ENCODE peak calls at places on chromosomes 2 and 18, in six cellular contexts. Y, M, P, J, G and X are unnamed samples.

GRCh38 chr2:218648473-218649100 is 10.8 kb downstream of the ZNF142 start:
- DNase-seq in Y (no peak), G (no peak), M (no peak), P (peak), J (no peak), X (no peak)

GRCh38 chr2:35522434-35522833 is 833.1 kb upstream of the CRIM1 start:
- DNase-seq in G (no peak), Y (no peak), M (no peak), J (no peak), P (no peak), X (no peak)

GRCh38 chr2:74387346-74387745 is 7.2 kb upstream of the DCTN1 start:
- DNase-seq in J (no peak), Y (no peak), M (no peak), P (no peak), G (no peak), X (no peak)

GRCh38 chr18:33231474-33232317 is 208.8 kb downstream of the CCDC178 start:
- DNase-seq in G (peak), J (peak), M (no peak), Y (peak), P (peak), X (peak)

GRCh38 chr2:48849770-48850169 is 94.2 kb upstream of the LHCGR start:
- DNase-seq in J (no peak), P (no peak), M (no peak), Y (no peak), G (no peak), X (no peak)

GRCh38 chr2:215612770-215613169 is 176.9 kb upstream of the FN1 start:
- DNase-seq in Y (no peak), M (no peak), P (no peak), G (no peak), J (no peak), X (no peak)

GRCh38 chr2:76965772-76966171 is 556.4 kb downstream of the LRRTM4 start:
- DNase-seq in J (no peak), Y (no peak), G (no peak), M (no peak), P (no peak), X (no peak)

GRCh38 chr2:241393524-241394196 is 37.6 kb downstream of the FARP2 start:
- DNase-seq in P (no peak), J (no peak), G (no peak), M (no peak), Y (no peak), X (no peak)

GRCh38 chr2:212024040-212024439 is 514.6 kb downstream of the ERBB4 start:
- DNase-seq in M (no peak), Y (no peak), G (no peak), J (no peak), P (no peak), X (no peak)

GRCh38 chr2:160561551-160562280 is 68.1 kb upstream of the RBMS1 start:
- DNase-seq in M (no peak), J (no peak), Y (no peak), G (no peak), P (no peak), X (no peak)

GRCh38 chr2:54836477-54836876 is 113.0 kb downstream of the EML6 start:
- DNase-seq in M (no peak), J (no peak), P (no peak), G (no peak), Y (no peak), X (no peak)

GRCh38 chr2:204325468-204325867 is 219.8 kb upstream of the PARD3B start:
- DNase-seq in J (no peak), M (no peak), Y (peak), G (peak), P (peak), X (no peak)

GRCh38 chr2:230908094-230908594 is 16.9 kb downstream of the GPR55 start:
- DNase-seq in M (no peak), P (no peak), G (no peak), J (no peak), Y (peak), X (peak)

GRCh38 chr2:236014408-236015131 is 153.6 kb downstream of the GBX2 start:
- DNase-seq in Y (no peak), G (no peak), M (no peak), P (no peak), J (no peak), X (no peak)

GRCh38 chr2:101796825-101797600 is 99.5 kb downstream of the MAP4K4 start:
- DNase-seq in J (no peak), M (no peak), G (no peak), Y (no peak), P (no peak), X (no peak)

GRCh38 chr18:68220458-68220857 is 494.4 kb downstream of the TMX3 start:
- DNase-seq in Y (no peak), M (no peak), J (no peak), G (no peak), P (no peak), X (no peak)

GRCh38 chr2:159738509-159739390 is 26.4 kb downstream of the MARCHF7 start:
- DNase-seq in P (no peak), G (no peak), J (no peak), Y (no peak), M (no peak), X (no peak)

GRCh38 chr18:75544496-75544895 is 117.0 kb upstream of the SMIM21 start:
- DNase-seq in J (no peak), G (no peak), P (no peak), M (peak), Y (no peak), X (no peak)

GRCh38 chr2:19898592-19899329 is 3.0 kb downstream of the TTC32 start:
- DNase-seq in P (no peak), J (no peak), Y (no peak), M (no peak), G (no peak), X (no peak)

GRCh38 chr18:35927431-35927830 is 45.0 kb upstream of the RMP24 start:
- DNase-seq in M (no peak), J (no peak), P (no peak), Y (no peak), G (no peak), X (no peak)

GRCh38 chr2:6777626-6778025 is 88.1 kb downstream of the CMPK2 start:
- DNase-seq in Y (no peak), J (no peak), P (no peak), G (no peak), M (no peak), X (no peak)

GRCh38 chr2:196205891-196206408 is 34.6 kb upstream of the STK17B start:
- DNase-seq in J (no peak), P (no peak), G (no peak), M (no peak), Y (no peak), X (no peak)

GRCh38 chr2:236577481-236578410 is 8.1 kb downstream of the ACKR3 start:
- DNase-seq in P (no peak), M (no peak), G (peak), J (no peak), Y (peak), X (no peak)

GRCh38 chr2:201798252-201798918 is 8.0 kb upstream of the CDK15 start:
- DNase-seq in J (no peak), G (no peak), M (no peak), Y (no peak), P (no peak), X (no peak)

GRCh38 chr18:63297678-63298392 is 21.7 kb downstream of the BCL2 start:
- DNase-seq in J (no peak), M (no peak), Y (no peak), P (no peak), G (no peak), X (no peak)

GRCh38 chr18:23982154-23983071 is 32.1 kb upstream of the TTC39C start:
- DNase-seq in P (no peak), Y (peak), J (peak), M (peak), G (peak), X (peak)

GRCh38 chr2:124339709-124340108 is 314.6 kb downstream of the CNTNAP5 start:
- DNase-seq in G (no peak), J (no peak), M (no peak), Y (no peak), P (no peak), X (no peak)

GRCh38 chr2:25290811-25291510 is 50.8 kb downstream of the DNMT3A start:
- DNase-seq in P (no peak), Y (peak), J (no peak), M (no peak), G (no peak), X (no peak)

GRCh38 chr2:56167616-56168015 is 16.2 kb upstream of the CCDC85A start:
- DNase-seq in M (no peak), Y (no peak), G (no peak), P (no peak), J (no peak), X (no peak)

GRCh38 chr18:64271264-64271663 is 122.4 kb upstream of the LINC00305 start:
- DNase-seq in J (no peak), Y (no peak), M (no peak), G (peak), P (no peak), X (no peak)

GRCh38 chr2:110961024-110961423 is 159.7 kb upstream of the BCL2L11 start:
- DNase-seq in P (no peak), J (no peak), M (peak), G (no peak), Y (no peak), X (no peak)

GRCh38 chr2:110959233-110959632 is 161.5 kb upstream of the BCL2L11 start:
- DNase-seq in J (no peak), G (no peak), P (no peak), M (peak), Y (no peak), X (no peak)

GRCh38 chr2:110958720-110959119 is 162.0 kb upstream of the BCL2L11 start:
- DNase-seq in J (no peak), Y (no peak), M (peak), P (no peak), G (no peak), X (no peak)

GRCh38 chr2:110957267-110957666 is 163.4 kb upstream of the BCL2L11 start:
- DNase-seq in Y (no peak), M (peak), J (no peak), P (no peak), G (no peak), X (no peak)

DNA sequence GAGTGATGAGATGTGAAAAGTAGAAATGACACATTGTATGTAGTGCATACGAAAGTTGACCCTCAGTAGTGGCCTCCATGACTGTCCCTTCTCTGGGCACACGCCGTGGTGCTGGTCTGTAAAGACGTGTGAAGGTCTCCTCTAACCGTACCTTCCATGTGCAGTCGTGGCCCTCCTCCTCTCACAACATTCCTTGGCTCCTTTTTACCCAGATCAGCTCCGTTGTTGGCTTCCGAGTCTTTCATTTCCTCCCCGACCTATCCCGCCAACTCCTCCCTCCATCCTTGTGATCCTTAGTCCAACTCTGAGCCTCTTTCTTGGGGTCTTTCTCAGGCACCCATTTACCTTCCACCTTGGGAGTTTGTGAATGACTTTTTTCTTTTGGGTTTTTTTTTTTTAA is 160.4 kb upstream of the BCL2L11 start:
- DNase-seq in Y (no peak), J (no peak), P (no peak), M (peak), G (no peak), X (no peak)
- TF ChIP-seq CTCF in Y (no peak), J (no peak), P (no peak), M (no peak), G (no peak), X (no peak)

GRCh38 chr2:15527074-15527739 is 33.9 kb downstream of the NBAS start:
- DNase-seq in J (no peak), Y (no peak), M (no peak), P (no peak), G (no peak), X (no peak)
- TF ChIP-seq CTCF in J (no peak), Y (no peak), M (no peak), P (no peak), G (no peak), X (no peak)

GRCh38 chr2:26785431-26786206 is at the start of gene CENPA:
- DNase-seq in P (peak), G (peak), Y (peak), J (peak), M (peak), X (peak)
- TF ChIP-seq CTCF in P (no peak), G (peak), Y (peak), J (peak), M (peak), X (peak)

GRCh38 chr2:133194068-133194655 is 374.1 kb downstream of the NCKAP5 start:
- DNase-seq in Y (no peak), M (no peak), J (no peak), P (no peak), G (no peak), X (no peak)

GRCh38 chr2:133194777-133195335 is 373.4 kb downstream of the NCKAP5 start:
- DNase-seq in J (no peak), G (no peak), P (no peak), M (no peak), Y (no peak), X (no peak)

GRCh38 chr2:133197156-133197555 is 371.1 kb downstream of the NCKAP5 start:
- DNase-seq in G (no peak), J (no peak), M (no peak), P (no peak), Y (no peak), X (no peak)

GRCh38 chr2:133193544-133193943 is 374.7 kb downstream of the NCKAP5 start:
- DNase-seq in G (no peak), J (no peak), Y (no peak), P (no peak), M (no peak), X (no peak)

DNA sequence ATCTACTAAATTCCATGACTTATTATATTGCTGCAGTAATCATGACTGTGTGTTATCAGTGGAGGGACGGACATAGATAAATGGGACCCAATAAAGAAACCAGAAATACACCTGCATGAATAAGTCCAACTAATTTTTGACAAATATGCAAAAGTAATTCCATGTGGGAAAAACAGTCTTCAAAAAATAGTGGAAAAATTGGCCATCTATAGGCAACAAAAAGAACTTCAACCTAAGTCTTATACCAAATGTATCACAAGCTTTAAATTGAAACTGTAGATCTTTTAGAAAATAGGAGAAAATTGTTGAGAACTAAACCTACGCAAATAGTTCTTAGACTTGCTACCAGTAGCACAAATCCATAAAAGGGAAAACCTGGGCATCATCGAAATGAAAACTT is 376.2 kb downstream of the NCKAP5 start:
- DNase-seq in P (no peak), Y (no peak), G (no peak), J (no peak), M (no peak), X (no peak)
- TF ChIP-seq CTCF in P (no peak), Y (no peak), G (no peak), J (no peak), M (no peak), X (no peak)

GRCh38 chr2:238551091-238551490 is 124.4 kb downstream of the ASB1 start:
- DNase-seq in G (no peak), P (no peak), J (no peak), Y (no peak), M (no peak), X (no peak)

GRCh38 chr2:238548902-238549462 is 122.3 kb downstream of the ASB1 start:
- DNase-seq in G (no peak), P (no peak), M (no peak), Y (no peak), J (no peak), X (no peak)

GRCh38 chr2:238553159-238553558 is 126.4 kb downstream of the ASB1 start:
- DNase-seq in M (no peak), P (no peak), Y (no peak), G (no peak), J (no peak), X (no peak)

GRCh38 chr2:238552226-238552625 is 125.5 kb downstream of the ASB1 start:
- DNase-seq in G (no peak), M (no peak), P (no peak), Y (no peak), J (no peak), X (no peak)

DNA sequence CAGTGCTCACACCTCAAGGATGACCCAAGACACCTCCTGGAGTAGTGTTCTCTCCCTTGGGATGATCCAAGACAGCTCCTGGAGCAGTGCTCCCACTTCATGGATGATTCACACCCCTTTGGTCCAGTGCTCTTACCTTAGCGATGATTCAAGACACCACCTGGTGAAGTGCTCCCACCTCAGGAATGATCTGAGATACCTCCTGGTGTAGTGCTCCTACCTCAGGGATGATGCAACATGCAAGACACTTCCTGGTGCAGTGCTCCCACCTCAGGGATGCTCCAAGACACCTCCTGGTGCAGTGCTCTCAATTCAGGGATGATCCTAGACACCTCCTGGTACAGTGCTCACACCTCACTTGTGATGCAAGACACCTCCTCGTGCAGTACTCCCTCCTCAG is 123.1 kb downstream of the ASB1 start:
- DNase-seq in J (no peak), P (no peak), G (no peak), Y (no peak), M (no peak), X (no peak)
- TF ChIP-seq CTCF in J (no peak), P (no peak), G (no peak), Y (no peak), M (no peak), X (no peak)

GRCh38 chr2:167869200-167869599 is 378.2 kb downstream of the STK39 start:
- DNase-seq in M (no peak), Y (no peak), G (no peak), P (no peak), J (no peak), X (no peak)
- TF ChIP-seq CTCF in M (no peak), Y (no peak), G (no peak), P (no peak), J (no peak), X (no peak)

GRCh38 chr2:118906186-118906585 is 35.8 kb upstream of the MARCO start:
- DNase-seq in Y (no peak), P (no peak), J (no peak), G (no peak), M (peak), X (peak)

GRCh38 chr2:118903489-118904215 is 38.3 kb upstream of the MARCO start:
- DNase-seq in Y (no peak), G (no peak), P (no peak), M (peak), J (no peak), X (peak)

GRCh38 chr2:118903029-118903351 is 39.0 kb upstream of the MARCO start:
- DNase-seq in G (no peak), P (no peak), J (no peak), M (peak), Y (no peak), X (peak)

GRCh38 chr2:118905206-118905605 is 36.8 kb upstream of the MARCO start:
- DNase-seq in J (no peak), P (no peak), G (no peak), Y (no peak), M (peak), X (peak)

DNA sequence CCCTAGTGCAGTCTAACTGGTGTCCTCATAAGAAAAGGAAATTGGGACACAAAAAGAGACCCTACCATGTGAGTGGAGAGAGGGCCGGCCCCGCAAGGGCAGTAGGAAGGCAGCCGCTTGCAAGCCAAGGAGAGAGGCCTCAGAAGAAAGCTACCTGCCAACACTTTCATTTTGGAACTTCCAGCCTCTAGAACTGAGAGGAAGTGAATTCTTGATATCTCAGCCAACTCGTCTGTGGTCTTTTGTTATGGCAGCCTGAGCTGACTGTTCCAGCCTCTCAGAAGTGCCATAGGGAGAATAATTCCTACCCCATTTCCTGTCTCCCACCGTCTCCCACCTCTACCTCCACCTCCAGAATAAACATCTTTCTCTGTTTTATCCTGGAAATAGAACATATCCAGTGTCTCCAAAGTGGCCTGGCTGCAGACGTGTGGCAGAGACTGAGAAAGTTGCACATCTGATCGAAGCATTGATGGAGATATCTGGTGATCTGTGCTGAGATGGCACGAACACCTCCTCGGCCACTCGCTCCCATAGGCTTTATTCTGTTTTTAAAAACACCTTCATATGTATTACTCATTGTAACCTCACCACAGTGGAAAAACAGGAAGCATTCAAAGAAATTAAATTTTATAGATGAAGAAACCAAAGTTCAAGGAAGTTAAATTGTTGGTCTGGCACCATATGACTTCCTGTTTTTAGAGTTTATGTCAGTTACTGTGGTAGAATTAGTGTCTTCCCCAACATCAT is 39.5 kb upstream of the MARCO start:
- DNase-seq in J (no peak), Y (no peak), G (no peak), P (no peak), M (peak), X (peak)
- TF ChIP-seq CTCF in J (no peak), Y (no peak), G (no peak), P (no peak), M (no peak), X (no peak)

GRCh38 chr2:199485732-199486335 is 28.1 kb upstream of the SATB2 start:
- DNase-seq in Y (no peak), J (no peak), G (peak), M (no peak), P (peak), X (peak)
- TF ChIP-seq CTCF in Y (peak), J (peak), G (peak), M (peak), P (peak), X (peak)